ENCODE peak calls at places on chromosome 4, in eight cellular contexts. One of them, this sample, is unnamed.

GRCh38 chr4:2857349-2857927 is 13.8 kb downstream of the ADD1 start:
- DNase-seq in glutamatergic neuron: no peak
- DNase-seq in A549: no peak
- DNase-seq in brain microvascular endothelial cell: no peak
- DNase-seq in fibroblast of lung: no peak
- DNase-seq in mucosa of descending colon: no peak
- DNase-seq in tibial artery: no peak
- DNase-seq in astrocyte of the cerebellum: no peak
- DNase-seq in this sample: no peak

GRCh38 chr4:182922551-182923284 is 5.5 kb upstream of the DCTD start:
- DNase-seq in glutamatergic neuron: no peak
- DNase-seq in A549: no peak
- DNase-seq in brain microvascular endothelial cell: no peak
- DNase-seq in fibroblast of lung: peak
- DNase-seq in mucosa of descending colon: no peak
- DNase-seq in tibial artery: no peak
- DNase-seq in astrocyte of the cerebellum: no peak
- DNase-seq in this sample: no peak

GRCh38 chr4:125085-125820 is 952 bp downstream of the ZNF718 start:
- DNase-seq in glutamatergic neuron: peak
- DNase-seq in A549: peak
- DNase-seq in brain microvascular endothelial cell: peak
- DNase-seq in fibroblast of lung: peak
- DNase-seq in mucosa of descending colon: peak
- DNase-seq in tibial artery: peak
- DNase-seq in astrocyte of the cerebellum: no peak
- DNase-seq in this sample: no peak

GRCh38 chr4:128869801-128870509 is 60.5 kb downstream of the JADE1 start:
- DNase-seq in glutamatergic neuron: no peak
- DNase-seq in A549: no peak
- DNase-seq in brain microvascular endothelial cell: no peak
- DNase-seq in fibroblast of lung: no peak
- DNase-seq in mucosa of descending colon: no peak
- DNase-seq in tibial artery: no peak
- DNase-seq in astrocyte of the cerebellum: no peak
- DNase-seq in this sample: no peak

GRCh38 chr4:127250577-127250976 is 382.2 kb upstream of the INTU start:
- DNase-seq in glutamatergic neuron: no peak
- DNase-seq in A549: no peak
- DNase-seq in brain microvascular endothelial cell: no peak
- DNase-seq in fibroblast of lung: no peak
- DNase-seq in mucosa of descending colon: no peak
- DNase-seq in tibial artery: no peak
- DNase-seq in astrocyte of the cerebellum: no peak
- DNase-seq in this sample: no peak

GRCh38 chr4:19729873-19730735 is 521.6 kb upstream of the SLIT2 start:
- DNase-seq in glutamatergic neuron: no peak
- DNase-seq in A549: no peak
- DNase-seq in brain microvascular endothelial cell: peak
- DNase-seq in fibroblast of lung: peak
- DNase-seq in mucosa of descending colon: no peak
- DNase-seq in tibial artery: no peak
- DNase-seq in astrocyte of the cerebellum: peak
- DNase-seq in this sample: no peak

GRCh38 chr4:122104184-122104583 is 47.9 kb upstream of the BLTP1 start:
- DNase-seq in glutamatergic neuron: no peak
- DNase-seq in A549: no peak
- DNase-seq in brain microvascular endothelial cell: no peak
- DNase-seq in fibroblast of lung: no peak
- DNase-seq in mucosa of descending colon: no peak
- DNase-seq in tibial artery: no peak
- DNase-seq in astrocyte of the cerebellum: no peak
- DNase-seq in this sample: no peak

GRCh38 chr4:148790691-148791090 is 348.5 kb upstream of the NR3C2 start:
- DNase-seq in glutamatergic neuron: no peak
- DNase-seq in A549: no peak
- DNase-seq in brain microvascular endothelial cell: no peak
- DNase-seq in fibroblast of lung: peak
- DNase-seq in mucosa of descending colon: no peak
- DNase-seq in tibial artery: no peak
- DNase-seq in astrocyte of the cerebellum: no peak
- DNase-seq in this sample: no peak

GRCh38 chr4:107196312-107196711 is 160.2 kb upstream of the DKK2 start:
- DNase-seq in glutamatergic neuron: no peak
- DNase-seq in A549: no peak
- DNase-seq in brain microvascular endothelial cell: no peak
- DNase-seq in fibroblast of lung: no peak
- DNase-seq in mucosa of descending colon: no peak
- DNase-seq in tibial artery: no peak
- DNase-seq in astrocyte of the cerebellum: no peak
- DNase-seq in this sample: no peak

GRCh38 chr4:66372706-66373105 is 702.4 kb upstream of the EPHA5 start:
- DNase-seq in glutamatergic neuron: no peak
- DNase-seq in A549: no peak
- DNase-seq in brain microvascular endothelial cell: no peak
- DNase-seq in fibroblast of lung: no peak
- DNase-seq in mucosa of descending colon: no peak
- DNase-seq in tibial artery: no peak
- DNase-seq in astrocyte of the cerebellum: no peak
- DNase-seq in this sample: no peak

GRCh38 chr4:123466080-123466785 is 69.6 kb downstream of the SPRY1 start:
- DNase-seq in glutamatergic neuron: no peak
- DNase-seq in A549: no peak
- DNase-seq in brain microvascular endothelial cell: no peak
- DNase-seq in fibroblast of lung: no peak
- DNase-seq in mucosa of descending colon: no peak
- DNase-seq in tibial artery: no peak
- DNase-seq in astrocyte of the cerebellum: no peak
- DNase-seq in this sample: no peak

GRCh38 chr4:37455301-37456062 is 210.9 kb downstream of the NWD2 start:
- DNase-seq in glutamatergic neuron: no peak
- DNase-seq in A549: no peak
- DNase-seq in brain microvascular endothelial cell: no peak
- DNase-seq in fibroblast of lung: no peak
- DNase-seq in mucosa of descending colon: no peak
- DNase-seq in tibial artery: no peak
- DNase-seq in astrocyte of the cerebellum: no peak
- DNase-seq in this sample: no peak

GRCh38 chr4:74395633-74396032 is 30.7 kb downstream of the EREG start:
- DNase-seq in glutamatergic neuron: no peak
- DNase-seq in A549: no peak
- DNase-seq in brain microvascular endothelial cell: peak
- DNase-seq in fibroblast of lung: peak
- DNase-seq in mucosa of descending colon: no peak
- DNase-seq in tibial artery: no peak
- DNase-seq in astrocyte of the cerebellum: peak
- DNase-seq in this sample: no peak

GRCh38 chr4:125590158-125590557 is 275.4 kb downstream of the FAT4 start:
- DNase-seq in glutamatergic neuron: no peak
- DNase-seq in A549: peak
- DNase-seq in brain microvascular endothelial cell: no peak
- DNase-seq in fibroblast of lung: no peak
- DNase-seq in mucosa of descending colon: no peak
- DNase-seq in tibial artery: no peak
- DNase-seq in astrocyte of the cerebellum: no peak
- DNase-seq in this sample: no peak

GRCh38 chr4:147863808-147864472 is 132.1 kb downstream of the ARHGAP10 start:
- DNase-seq in glutamatergic neuron: peak
- DNase-seq in A549: no peak
- DNase-seq in brain microvascular endothelial cell: no peak
- DNase-seq in fibroblast of lung: peak
- DNase-seq in mucosa of descending colon: no peak
- DNase-seq in tibial artery: peak
- DNase-seq in astrocyte of the cerebellum: no peak
- DNase-seq in this sample: no peak

GRCh38 chr4:771464-771863 is 54.5 kb downstream of the CPLX1 start:
- DNase-seq in glutamatergic neuron: no peak
- DNase-seq in A549: no peak
- DNase-seq in brain microvascular endothelial cell: no peak
- DNase-seq in fibroblast of lung: no peak
- DNase-seq in mucosa of descending colon: peak
- DNase-seq in tibial artery: no peak
- DNase-seq in astrocyte of the cerebellum: no peak
- DNase-seq in this sample: no peak

GRCh38 chr4:8704632-8705031 is 112.1 kb downstream of the CPZ start:
- DNase-seq in glutamatergic neuron: no peak
- DNase-seq in A549: no peak
- DNase-seq in brain microvascular endothelial cell: no peak
- DNase-seq in fibroblast of lung: no peak
- DNase-seq in mucosa of descending colon: peak
- DNase-seq in tibial artery: peak
- DNase-seq in astrocyte of the cerebellum: no peak
- DNase-seq in this sample: no peak

GRCh38 chr4:102642571-102643298 is 118.0 kb downstream of the MANBA start:
- DNase-seq in glutamatergic neuron: no peak
- DNase-seq in A549: no peak
- DNase-seq in brain microvascular endothelial cell: no peak
- DNase-seq in fibroblast of lung: peak
- DNase-seq in mucosa of descending colon: no peak
- DNase-seq in tibial artery: no peak
- DNase-seq in astrocyte of the cerebellum: no peak
- DNase-seq in this sample: no peak

GRCh38 chr4:166065324-166065723 is 192.3 kb downstream of the TLL1 start:
- DNase-seq in glutamatergic neuron: no peak
- DNase-seq in A549: no peak
- DNase-seq in brain microvascular endothelial cell: no peak
- DNase-seq in fibroblast of lung: no peak
- DNase-seq in mucosa of descending colon: no peak
- DNase-seq in tibial artery: no peak
- DNase-seq in astrocyte of the cerebellum: no peak
- DNase-seq in this sample: no peak

GRCh38 chr4:81758865-81759264 is 287.2 kb upstream of the RASGEF1B start:
- DNase-seq in glutamatergic neuron: no peak
- DNase-seq in A549: no peak
- DNase-seq in brain microvascular endothelial cell: no peak
- DNase-seq in fibroblast of lung: no peak
- DNase-seq in mucosa of descending colon: no peak
- DNase-seq in tibial artery: no peak
- DNase-seq in astrocyte of the cerebellum: no peak
- DNase-seq in this sample: no peak

GRCh38 chr4:91829531-91829930 is 474.2 kb upstream of the GRID2 start:
- DNase-seq in glutamatergic neuron: no peak
- DNase-seq in A549: no peak
- DNase-seq in brain microvascular endothelial cell: no peak
- DNase-seq in fibroblast of lung: no peak
- DNase-seq in mucosa of descending colon: no peak
- DNase-seq in tibial artery: no peak
- DNase-seq in astrocyte of the cerebellum: no peak
- DNase-seq in this sample: no peak

GRCh38 chr4:10622728-10623127 is 61.8 kb downstream of the CLNK start:
- DNase-seq in glutamatergic neuron: no peak
- DNase-seq in A549: peak
- DNase-seq in brain microvascular endothelial cell: no peak
- DNase-seq in fibroblast of lung: peak
- DNase-seq in mucosa of descending colon: no peak
- DNase-seq in tibial artery: no peak
- DNase-seq in astrocyte of the cerebellum: no peak
- DNase-seq in this sample: no peak
- TF ChIP-seq CTCF in glutamatergic neuron: no peak
- TF ChIP-seq CTCF in A549: no peak
- TF ChIP-seq CTCF in brain microvascular endothelial cell: peak
- TF ChIP-seq CTCF in fibroblast of lung: no peak
- TF ChIP-seq CTCF in mucosa of descending colon: no peak
- TF ChIP-seq CTCF in tibial artery: no peak
- TF ChIP-seq CTCF in astrocyte of the cerebellum: peak
- TF ChIP-seq CTCF in this sample: no peak

DNA sequence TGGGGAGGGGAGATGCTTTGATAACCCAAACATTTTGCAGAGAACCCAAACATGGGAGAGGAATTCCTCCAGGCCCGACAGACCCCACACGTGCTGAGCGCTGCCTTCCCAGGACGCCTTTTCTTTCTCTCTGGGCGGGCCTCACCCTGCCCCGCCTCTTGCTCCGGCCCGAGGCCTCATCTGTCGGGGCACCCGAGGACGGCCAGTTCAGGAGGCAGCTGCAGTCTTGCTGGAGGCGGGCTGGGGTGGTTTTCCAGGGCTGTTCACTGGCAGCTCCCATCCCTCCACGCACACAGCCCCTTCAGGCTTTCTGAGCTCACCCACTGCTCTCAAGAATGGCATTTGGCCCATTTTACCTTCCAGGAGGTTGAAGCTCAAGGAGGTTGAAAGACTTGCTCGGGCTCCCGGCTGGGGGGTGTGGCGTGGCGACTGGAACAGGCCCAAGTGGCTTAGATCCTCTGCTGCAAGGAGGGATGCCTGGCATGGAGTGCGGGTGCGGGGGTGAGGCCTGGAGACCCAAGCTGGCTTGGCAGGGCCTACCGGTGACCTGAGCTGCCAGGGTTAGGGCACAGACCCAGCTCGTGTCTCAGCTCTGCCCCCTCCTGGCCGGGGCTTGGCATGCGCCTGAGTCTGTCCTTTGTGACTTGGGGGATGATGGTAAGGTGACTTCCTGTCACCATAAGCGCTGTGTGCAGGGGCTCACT is 99.2 kb downstream of the PSAPL1 start:
- DNase-seq in glutamatergic neuron: peak
- DNase-seq in A549: peak
- DNase-seq in brain microvascular endothelial cell: no peak
- DNase-seq in fibroblast of lung: peak
- DNase-seq in mucosa of descending colon: no peak
- DNase-seq in tibial artery: peak
- DNase-seq in astrocyte of the cerebellum: no peak
- DNase-seq in this sample: no peak
- TF ChIP-seq CTCF in glutamatergic neuron: peak
- TF ChIP-seq CTCF in A549: peak
- TF ChIP-seq CTCF in brain microvascular endothelial cell: peak
- TF ChIP-seq CTCF in fibroblast of lung: peak
- TF ChIP-seq CTCF in mucosa of descending colon: peak
- TF ChIP-seq CTCF in tibial artery: peak
- TF ChIP-seq CTCF in astrocyte of the cerebellum: peak
- TF ChIP-seq CTCF in this sample: peak

DNA sequence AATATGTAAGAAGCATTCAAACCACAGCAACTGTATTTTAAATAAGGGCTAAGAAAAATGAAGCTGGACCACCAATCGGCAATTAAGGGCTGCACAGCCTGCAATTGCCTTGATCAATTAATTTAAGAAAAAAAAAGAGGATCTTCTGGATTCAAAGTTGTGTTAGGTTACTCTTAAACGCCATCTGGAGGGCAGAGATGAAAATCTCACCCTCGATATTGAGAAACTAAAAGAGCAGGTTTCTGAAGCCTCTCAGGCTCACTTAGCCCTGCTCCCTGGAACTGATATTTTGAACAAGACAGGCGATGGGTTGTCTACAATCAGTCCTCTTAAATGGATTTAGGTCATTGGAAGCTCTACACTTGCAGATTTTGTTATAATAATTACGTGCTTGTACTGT is 579.4 kb downstream of the GRXCR1 start:
- DNase-seq in glutamatergic neuron: no peak
- DNase-seq in A549: peak
- DNase-seq in brain microvascular endothelial cell: no peak
- DNase-seq in fibroblast of lung: no peak
- DNase-seq in mucosa of descending colon: no peak
- DNase-seq in tibial artery: no peak
- DNase-seq in astrocyte of the cerebellum: no peak
- DNase-seq in this sample: no peak
- TF ChIP-seq CTCF in glutamatergic neuron: no peak
- TF ChIP-seq CTCF in A549: no peak
- TF ChIP-seq CTCF in brain microvascular endothelial cell: peak
- TF ChIP-seq CTCF in fibroblast of lung: no peak
- TF ChIP-seq CTCF in mucosa of descending colon: no peak
- TF ChIP-seq CTCF in tibial artery: no peak
- TF ChIP-seq CTCF in astrocyte of the cerebellum: no peak
- TF ChIP-seq CTCF in this sample: no peak

GRCh38 chr4:52983563-52984303 is 121.6 kb downstream of the RASL11B start:
- DNase-seq in glutamatergic neuron: no peak
- DNase-seq in A549: peak
- DNase-seq in brain microvascular endothelial cell: peak
- DNase-seq in fibroblast of lung: peak
- DNase-seq in mucosa of descending colon: no peak
- DNase-seq in tibial artery: no peak
- DNase-seq in astrocyte of the cerebellum: peak
- DNase-seq in this sample: no peak
- TF ChIP-seq CTCF in glutamatergic neuron: peak
- TF ChIP-seq CTCF in A549: peak
- TF ChIP-seq CTCF in brain microvascular endothelial cell: peak
- TF ChIP-seq CTCF in fibroblast of lung: peak
- TF ChIP-seq CTCF in mucosa of descending colon: peak
- TF ChIP-seq CTCF in tibial artery: peak
- TF ChIP-seq CTCF in astrocyte of the cerebellum: peak
- TF ChIP-seq CTCF in this sample: peak

This sample was measured in AG09319.